ENCODE peak calls at places on chromosome 2, in seven cellular contexts. L, Q, S, D, Y, J and O are unnamed samples.
A peak's percentile ranks its signal among the peaks of the same experiment; 100 is the strongest.

GRCh38 chr2:241391892-241392665 is 36.0 kb downstream of the FARP2 start:
- DNase-seq in L (peak; percentile 81), Q (peak; percentile 55), S (peak; percentile 9), D (peak; percentile 20), Y (peak; percentile 36), J (no peak), O (peak; percentile 26)

GRCh38 chr2:236073246-236073645 is 94.9 kb downstream of the GBX2 start:
- DNase-seq in L (peak; percentile 69), Q (no peak), S (no peak), D (no peak), Y (no peak), J (no peak), O (peak; percentile 10)

GRCh38 chr2:29528891-29529520 is 392.4 kb downstream of the ALK start:
- DNase-seq in L (no peak), Q (no peak), S (no peak), D (peak; percentile 79), Y (peak; percentile 80), J (no peak), O (peak; percentile 8)

GRCh38 chr2:29272311-29272710 is 157.1 kb downstream of the CLIP4 start:
- DNase-seq in L (no peak), Q (no peak), S (no peak), D (no peak), Y (no peak), J (no peak), O (peak; percentile 45)

GRCh38 chr2:202135111-202135874 is 62.2 kb downstream of the KIAA2012 start:
- DNase-seq in L (peak; percentile 40), Q (no peak), S (no peak), D (peak; percentile 100), Y (peak; percentile 99), J (no peak), O (peak; percentile 83)

GRCh38 chr2:217611056-217611455 is 391.7 kb downstream of the TNS1 start:
- DNase-seq in L (no peak), Q (no peak), S (no peak), D (no peak), Y (no peak), J (no peak), O (no peak)

GRCh38 chr2:158457826-158458616 is 1.3 kb downstream of the PKP4 start:
- DNase-seq in L (peak; percentile 97), Q (peak; percentile 90), S (peak; percentile 83), D (peak; percentile 44), Y (peak; percentile 73), J (peak; percentile 56), O (peak; percentile 70)

GRCh38 chr2:48194641-48195040 is 288.3 kb upstream of the FBXO11 start:
- DNase-seq in L (no peak), Q (no peak), S (no peak), D (no peak), Y (no peak), J (no peak), O (no peak)

GRCh38 chr2:129627437-129627836 is 352.0 kb upstream of the RAB6C start:
- DNase-seq in L (no peak), Q (peak; percentile 40), S (no peak), D (no peak), Y (no peak), J (no peak), O (no peak)

GRCh38 chr2:2701176-2701781 is 370.2 kb upstream of the MYT1L start:
- DNase-seq in L (no peak), Q (no peak), S (no peak), D (no peak), Y (no peak), J (no peak), O (no peak)

GRCh38 chr2:60118061-60118460 is 435.4 kb downstream of the BCL11A start:
- DNase-seq in L (peak; percentile 21), Q (no peak), S (no peak), D (no peak), Y (no peak), J (no peak), O (no peak)

GRCh38 chr2:60335533-60336237 is 217.8 kb downstream of the BCL11A start:
- DNase-seq in L (no peak), Q (no peak), S (no peak), D (no peak), Y (no peak), J (no peak), O (no peak)

GRCh38 chr2:129798626-129799025 is 180.8 kb upstream of the RAB6C start:
- DNase-seq in L (no peak), Q (peak; percentile 9), S (no peak), D (no peak), Y (no peak), J (no peak), O (no peak)

GRCh38 chr2:150341982-150342680 is 145.3 kb downstream of the RND3 start:
- DNase-seq in L (no peak), Q (no peak), S (no peak), D (no peak), Y (peak; percentile 7), J (no peak), O (no peak)

GRCh38 chr2:172438741-172439508 is 11.5 kb downstream of the ITGA6 start:
- DNase-seq in L (no peak), Q (no peak), S (no peak), D (peak; percentile 71), Y (no peak), J (no peak), O (no peak)

GRCh38 chr2:43132523-43133301 is 93.7 kb downstream of the ZFP36L2 start:
- DNase-seq in L (no peak), Q (no peak), S (no peak), D (no peak), Y (no peak), J (no peak), O (no peak)

GRCh38 chr2:54392925-54393324 is 63.2 kb upstream of the SPTBN1 start:
- DNase-seq in L (no peak), Q (no peak), S (no peak), D (no peak), Y (no peak), J (no peak), O (no peak)

GRCh38 chr2:17752281-17752680 is 1.3 kb downstream of the SMC6 start:
- DNase-seq in L (no peak), Q (no peak), S (no peak), D (no peak), Y (no peak), J (no peak), O (no peak)

GRCh38 chr2:72765997-72766609 is 59.7 kb downstream of the EXOC6B start:
- DNase-seq in L (no peak), Q (no peak), S (no peak), D (no peak), Y (no peak), J (no peak), O (no peak)

GRCh38 chr2:241272722-241273551 is 42.5 kb downstream of the HDLBP start:
- DNase-seq in L (peak; percentile 45), Q (peak; percentile 45), S (peak; percentile 30), D (peak; percentile 59), Y (peak; percentile 75), J (no peak), O (peak; percentile 59)

GRCh38 chr2:219820767-219821166 is 193.3 kb downstream of the SLC4A3 start:
- DNase-seq in L (peak; percentile 73), Q (no peak), S (no peak), D (no peak), Y (no peak), J (no peak), O (no peak)

GRCh38 chr2:212845941-212846340 is 305.5 kb downstream of the IKZF2 start:
- DNase-seq in L (no peak), Q (no peak), S (no peak), D (peak; percentile 89), Y (no peak), J (no peak), O (no peak)

GRCh38 chr2:176582183-176582582 is 312.9 kb downstream of the MTX2 start:
- DNase-seq in L (peak; percentile 61), Q (no peak), S (no peak), D (no peak), Y (no peak), J (no peak), O (no peak)

GRCh38 chr2:55033076-55033742 is 17.0 kb downstream of the RTN4 start:
- DNase-seq in L (no peak), Q (no peak), S (no peak), D (no peak), Y (no peak), J (no peak), O (no peak)

GRCh38 chr2:16129716-16130540 is 189.6 kb downstream of the MYCN start:
- DNase-seq in L (no peak), Q (no peak), S (no peak), D (no peak), Y (no peak), J (no peak), O (no peak)

GRCh38 chr2:238581126-238581525 is 154.4 kb downstream of the ASB1 start:
- DNase-seq in L (no peak), Q (no peak), S (no peak), D (no peak), Y (no peak), J (no peak), O (no peak)
- H2BK120ac ChIP-seq in L (no peak overlapping the region), Q (no peak overlapping the region), S (no peak overlapping the region), D (no peak overlapping the region), Y (no peak overlapping the region), J (no peak overlapping the region), O (no peak overlapping the region)

GRCh38 chr2:137913169-137913568 is 51.1 kb upstream of the HNMT start:
- DNase-seq in L (no peak), Q (no peak), S (no peak), D (no peak), Y (no peak), J (no peak), O (peak; percentile 14)
- H3K4ac ChIP-seq in L (no peak overlapping the region), Q (no peak overlapping the region), S (no peak overlapping the region), D (no peak overlapping the region), Y (no peak overlapping the region), J (no peak overlapping the region), O (peak overlapping the region; percentile 46)

DNA sequence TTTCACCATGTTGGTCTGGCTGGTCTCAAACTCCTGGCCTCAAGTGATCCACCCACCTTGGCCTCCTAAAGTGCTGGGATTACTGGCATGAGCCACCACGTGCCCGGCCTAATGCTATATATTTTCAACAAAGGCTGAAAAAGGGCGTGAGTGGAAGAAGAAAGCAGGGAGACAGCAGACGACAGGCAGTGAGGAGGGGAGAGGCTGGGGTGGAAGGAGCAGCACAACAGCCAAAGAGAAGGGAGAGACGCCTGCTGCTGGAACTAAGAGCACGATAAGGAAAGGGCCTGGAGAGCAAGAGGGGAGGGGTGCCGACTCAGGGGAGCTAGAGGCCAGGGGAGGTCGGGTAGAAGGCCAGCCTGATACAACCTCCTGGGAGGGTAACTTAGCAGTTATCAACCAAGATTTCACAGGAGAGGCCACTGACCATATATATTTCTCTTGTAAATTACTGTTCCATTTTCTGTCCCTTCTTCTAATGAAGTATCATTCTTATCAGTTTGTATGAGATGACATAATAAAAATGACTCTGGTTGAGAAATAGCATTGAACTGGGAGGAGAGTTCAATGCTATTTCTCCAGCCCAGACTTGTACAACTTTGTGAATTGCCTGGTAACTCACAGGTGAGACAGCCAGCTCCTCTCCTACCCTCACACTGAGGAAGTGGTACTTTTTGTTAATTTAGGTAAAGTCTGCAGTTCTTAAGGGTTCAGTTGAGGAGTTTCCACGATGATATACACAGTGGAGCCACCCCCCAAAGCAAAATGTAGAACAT is 5.8 kb upstream of the RNU4ATAC start:
- DNase-seq in L (peak; percentile 73), Q (no peak), S (no peak), D (no peak), Y (no peak), J (no peak), O (no peak)
- H3K27ac ChIP-seq in L (no peak overlapping the region), Q (no peak overlapping the region), S (no peak overlapping the region), D (no peak overlapping the region), Y (no peak overlapping the region), J (no peak overlapping the region), O (no peak overlapping the region)

DNA sequence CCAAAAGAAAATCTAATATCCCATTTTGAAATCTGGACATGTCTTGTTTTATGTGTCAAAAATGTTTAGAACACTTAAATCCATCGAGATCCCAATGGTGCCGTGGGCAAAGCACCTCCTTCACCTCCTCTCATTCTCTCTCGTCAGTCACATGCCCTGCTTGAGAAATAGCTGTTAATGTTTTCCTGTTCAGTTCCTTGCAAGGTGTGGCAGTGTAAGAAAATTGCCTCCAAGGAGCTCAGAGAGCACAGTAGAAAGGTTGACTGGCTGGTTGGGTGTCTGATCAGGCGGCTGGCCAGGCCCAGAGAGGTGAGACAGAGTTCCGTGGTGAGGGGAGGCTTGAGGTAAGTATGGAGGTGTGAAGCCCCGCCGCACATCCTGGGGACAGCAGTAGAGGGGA is 210.2 kb downstream of the TSN start:
- DNase-seq in L (no peak), Q (no peak), S (no peak), D (no peak), Y (no peak), J (no peak), O (no peak)
- H2BK120ac ChIP-seq in L (no peak overlapping the region), Q (no peak overlapping the region), S (no peak overlapping the region), D (no peak overlapping the region), Y (no peak overlapping the region), J (no peak overlapping the region), O (no peak overlapping the region)